ENCODE peak calls at places on chromosomes 13 and 19, in four cellular contexts. S, Q, K and W are unnamed samples.
A peak's percentile ranks its signal among the peaks of the same experiment; 100 is the strongest.

GRCh38 chr13:102911336-102911735 is 65.5 kb downstream of the ERCC5 start:
- DNase-seq in K (no peak), S (no peak), Q (no peak), W (no peak)

GRCh38 chr13:73138276-73138950 is 79.6 kb downstream of the KLF5 start:
- DNase-seq in K (peak; percentile 44), Q (no peak), S (peak; percentile 77), W (no peak)

GRCh38 chr13:76993021-76993420 is 1.1 kb downstream of the CLN5 start:
- DNase-seq in K (no peak), S (peak; percentile 28), Q (no peak), W (no peak)

GRCh38 chr13:94548382-94549240 is 47.3 kb downstream of the TGDS start:
- DNase-seq in S (peak; percentile 48), K (no peak), Q (peak; percentile 88), W (no peak)

GRCh38 chr13:32277838-32278237 is 37.3 kb downstream of the ZAR1L start:
- DNase-seq in S (no peak), K (no peak), Q (no peak), W (no peak)

GRCh38 chr13:40432018-40432978 is 234.1 kb downstream of the FOXO1 start:
- DNase-seq in S (no peak), Q (no peak), K (no peak), W (no peak)

GRCh38 chr13:91540157-91540736 is 141.8 kb downstream of the GPC5 start:
- DNase-seq in S (no peak), Q (no peak), K (no peak), W (no peak)

GRCh38 chr13:99617474-99618255 is 116.4 kb downstream of the TM9SF2 start:
- DNase-seq in S (peak; percentile 35), K (peak; percentile 35), Q (no peak), W (peak; percentile 41)

GRCh38 chr19:41871573-41872383 is 5.3 kb upstream of the CD79A start:
- DNase-seq in Q (no peak), K (no peak), S (no peak), W (no peak)

GRCh38 chr19:6712231-6712630 is 8.2 kb downstream of the C3 start:
- DNase-seq in S (no peak), Q (no peak), K (no peak), W (no peak)

GRCh38 chr19:6963937-6964336 is 57.3 kb downstream of the MBD3L2B start:
- DNase-seq in S (no peak), K (no peak), Q (no peak), W (no peak)

GRCh38 chr19:47444388-47444821 is 25.1 kb upstream of the MEIS3 start:
- DNase-seq in Q (no peak), S (no peak), K (no peak), W (peak; percentile 50)

GRCh38 chr19:6602729-6603114 is 11.8 kb upstream of the CD70 start:
- DNase-seq in Q (no peak), K (no peak), S (no peak), W (no peak)

GRCh38 chr19:48491793-48492123 is 19.9 kb downstream of the LMTK3 start:
- DNase-seq in K (no peak), S (no peak), Q (no peak), W (no peak)

GRCh38 chr19:58394821-58395219 is 636 bp upstream of the RNF225 start:
- DNase-seq in K (no peak), S (no peak), Q (no peak), W (no peak)

GRCh38 chr13:26707122-26708006 is 53.2 kb downstream of the GPR12 start:
- DNase-seq in S (peak; percentile 34), Q (no peak), K (no peak), W (no peak)

GRCh38 chr19:5631511-5632240 is 8.8 kb downstream of the SAFB start:
- DNase-seq in K (no peak), S (no peak), Q (peak; percentile 46), W (no peak)

GRCh38 chr13:99974939-99975561 is 3.5 kb upstream of the ZIC5 start:
- DNase-seq in K (no peak), Q (no peak), S (no peak), W (no peak)

GRCh38 chr13:36431204-36432105 is 840 bp upstream of the CCNA1 start:
- DNase-seq in Q (no peak), K (no peak), S (no peak), W (peak; percentile 46)

GRCh38 chr19:7870571-7871279 is 3.5 kb downstream of the PRR36 start:
- DNase-seq in K (no peak), S (peak; percentile 27), Q (no peak), W (peak; percentile 64)

GRCh38 chr13:91358384-91358776 is 10.9 kb downstream of the MIR17HG start:
- DNase-seq in S (no peak), K (no peak), Q (no peak), W (no peak)

GRCh38 chr13:33606692-33607091 is 211.3 kb upstream of the RFC3 start:
- DNase-seq in Q (no peak), S (no peak), K (no peak), W (no peak)
- TF ChIP-seq CTCF in Q (no peak), S (no peak), K (no peak), W (no peak)

GRCh38 chr19:10644351-10645007 is 9.7 kb upstream of the ILF3 start:
- DNase-seq in S (peak; percentile 57), K (peak; percentile 41), Q (peak; percentile 96), W (peak; percentile 68)
- TF ChIP-seq CTCF in S (peak; percentile 85), K (peak; percentile 90), Q (peak; percentile 67), W (peak; percentile 71)

DNA sequence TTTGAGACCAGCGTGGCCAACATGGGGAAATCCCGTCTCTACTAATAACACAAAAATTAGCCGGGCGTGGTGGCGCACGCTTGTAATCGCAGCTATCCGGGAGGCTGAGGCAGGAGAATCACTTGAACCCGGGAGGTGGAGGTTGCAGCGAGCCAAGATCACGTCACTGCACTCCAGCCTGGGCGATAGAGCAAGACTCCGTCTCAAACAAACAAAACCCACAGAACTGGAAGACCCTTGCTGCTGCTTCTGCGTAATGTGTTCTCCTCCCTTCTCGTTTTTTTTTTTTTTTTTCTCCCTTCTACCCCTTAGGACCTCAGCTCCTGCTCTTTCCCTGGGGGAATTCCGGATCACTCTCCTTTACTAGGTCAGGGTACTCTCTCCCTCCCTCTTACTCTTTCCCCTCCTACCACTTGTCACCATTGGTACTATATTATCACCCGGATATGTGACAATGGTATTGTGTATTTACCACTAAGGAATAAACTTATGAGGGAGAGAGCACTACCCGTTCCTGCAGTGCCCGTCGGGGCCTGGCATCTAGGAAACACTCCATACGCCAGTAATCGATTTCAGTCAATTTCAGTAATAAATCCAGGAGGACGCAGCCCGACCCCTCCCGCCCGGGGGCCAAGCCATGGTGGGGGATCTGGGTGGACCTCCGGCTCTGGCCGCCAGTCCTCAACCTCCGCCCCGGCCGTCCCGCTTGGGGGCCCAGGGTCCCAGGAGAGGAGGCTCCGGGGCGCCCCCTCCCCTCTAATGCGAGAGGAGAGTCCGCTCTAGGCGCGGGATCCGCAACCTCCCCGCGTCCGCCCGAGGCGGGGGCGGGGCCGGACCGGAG is 423 bp upstream of the GARRE1 start:
- DNase-seq in S (peak; percentile 59), K (no peak), Q (peak; percentile 97), W (peak; percentile 86)
- TF ChIP-seq CTCF in S (no peak), K (no peak), Q (no peak), W (no peak)

DNA sequence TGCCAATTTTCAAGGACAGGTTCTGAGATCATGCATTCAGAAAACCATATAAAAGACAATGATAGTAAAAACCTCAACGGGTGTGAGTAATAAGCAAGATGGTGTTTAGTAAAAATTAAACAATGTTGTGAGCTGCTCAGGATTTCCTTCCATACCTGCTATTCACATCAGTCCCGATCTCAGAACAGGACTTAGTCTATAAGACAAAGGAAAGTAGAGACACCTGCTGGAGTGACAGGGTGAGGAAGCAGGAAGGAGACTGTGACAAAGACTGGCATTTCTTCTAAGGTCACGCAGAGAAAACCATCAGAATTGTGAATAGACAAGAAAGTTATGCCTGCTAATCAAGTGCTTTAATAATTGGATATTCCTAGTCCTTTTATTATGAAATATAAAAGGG is 648.0 kb downstream of the DACH1 start:
- DNase-seq in Q (no peak), K (no peak), S (no peak), W (no peak)
- TF ChIP-seq CTCF in Q (no peak), K (no peak), S (peak; percentile 4), W (no peak)

GRCh38 chr19:55301459-55302331 is 17.9 kb downstream of the BRSK1 start:
- DNase-seq in S (peak; percentile 47), Q (peak; percentile 97), K (peak; percentile 27), W (peak; percentile 89)
- TF ChIP-seq CTCF in S (peak; percentile 86), Q (no peak), K (peak; percentile 81), W (peak; percentile 99)

GRCh38 chr19:50534478-50534877 is 20.8 kb upstream of the ASPDH start:
- DNase-seq in Q (no peak), S (no peak), K (no peak), W (no peak)

GRCh38 chr19:50537769-50538230 is 24.1 kb upstream of the ASPDH start:
- DNase-seq in Q (no peak), S (peak; percentile 62), K (peak; percentile 28), W (peak; percentile 84)

GRCh38 chr19:50535672-50536071 is 22.0 kb upstream of the ASPDH start:
- DNase-seq in K (no peak), Q (no peak), S (no peak), W (no peak)

GRCh38 chr19:50537306-50537685 is 23.6 kb upstream of the ASPDH start:
- DNase-seq in K (no peak), S (peak; percentile 9), Q (no peak), W (no peak)

DNA sequence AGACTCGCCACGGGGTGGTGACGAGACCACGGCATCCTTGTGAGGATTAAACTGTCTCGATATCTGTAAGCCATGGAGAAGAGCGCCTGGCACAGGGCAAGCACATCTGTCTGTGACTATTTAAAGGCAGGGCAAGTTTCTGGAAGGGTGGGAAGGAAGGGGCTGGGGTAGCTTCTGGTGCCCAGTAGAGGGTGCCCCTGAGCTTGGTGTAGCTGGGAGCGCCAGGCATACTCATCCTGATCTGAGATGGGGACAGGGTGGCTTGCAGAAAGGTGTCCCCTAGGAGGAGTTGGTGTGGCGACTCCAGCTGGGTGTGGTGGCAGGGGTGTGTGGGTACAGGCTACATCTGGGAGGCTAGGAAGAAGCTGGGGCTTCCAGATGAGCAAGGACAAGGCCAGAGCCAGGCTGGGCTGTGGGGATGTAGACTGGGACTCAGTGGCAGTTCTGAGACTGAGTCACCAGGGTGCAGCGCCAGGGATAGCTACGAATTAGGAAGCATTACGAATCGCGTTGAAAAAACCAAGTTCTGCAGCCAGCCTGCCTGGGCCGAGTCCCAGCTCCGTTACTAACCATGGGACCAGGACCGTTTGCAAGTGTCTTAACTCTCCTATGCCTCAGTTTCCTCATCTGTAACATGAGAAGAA is 23.1 kb upstream of the ASPDH start:
- DNase-seq in S (no peak), K (no peak), Q (no peak), W (no peak)
- TF ChIP-seq CTCF in S (no peak), K (no peak), Q (no peak), W (no peak)

GRCh38 chr19:18780631-18781030 is 10.5 kb downstream of the COMP start:
- DNase-seq in Q (no peak), S (no peak), K (no peak), W (no peak)
- TF ChIP-seq CTCF in Q (no peak), S (no peak), K (no peak), W (no peak)

GRCh38 chr13:18995259-18995873 is 186.3 kb downstream of the TUBA3C start:
- DNase-seq in K (no peak), Q (no peak), S (no peak), W (no peak)
- TF ChIP-seq CTCF in K (no peak), Q (no peak), S (no peak), W (no peak)

GRCh38 chr19:18603255-18603957 is 3.2 kb downstream of the CRLF1 start:
- DNase-seq in K (no peak), S (peak; percentile 32), Q (peak; percentile 83), W (no peak)
- TF ChIP-seq CTCF in K (peak; percentile 26), S (peak; percentile 35), Q (no peak), W (no peak)